ENCODE peak calls at places on chromosomes 6 and 20, in six cellular contexts. Y is HepG2, I is GM12891, P is stomach, U is upper lobe of left lung, W is spleen. Q is an unnamed sample.

GRCh38 chr6:68880050-68880449 is 245.0 kb downstream of the ADGRB3 start:
- DNase-seq in Y (no peak), I (no peak), P (no peak), W (no peak), U (no peak), Q (no peak)

GRCh38 chr6:301526-301925 is 9.2 kb downstream of the DUSP22 start:
- DNase-seq in I (no peak), P (no peak), U (no peak), W (no peak), Y (no peak), Q (no peak)

GRCh38 chr6:45105170-45105820 is 222.8 kb upstream of the RUNX2 start:
- DNase-seq in W (no peak), Y (no peak), P (no peak), I (no peak), U (no peak), Q (no peak)

GRCh38 chr6:157228421-157229218 is 94.7 kb downstream of the TMEM242 start:
- DNase-seq in I (no peak), P (no peak), U (peak), Y (no peak), W (peak), Q (no peak)

GRCh38 chr6:27720607-27721580 is 191.3 kb downstream of the OR2B2 start:
- DNase-seq in P (no peak), I (no peak), U (no peak), W (no peak), Y (peak), Q (no peak)

GRCh38 chr6:125986956-125987617 is 747 bp downstream of the TRMT11 start:
- DNase-seq in P (no peak), I (no peak), Y (peak), U (no peak), W (no peak), Q (no peak)

GRCh38 chr20:10352934-10353866 is 80.8 kb downstream of the MKKS start:
- DNase-seq in W (no peak), Y (peak), I (no peak), U (no peak), P (no peak), Q (no peak)

GRCh38 chr6:31836676-31837611 is 9.4 kb downstream of the HSPA1B start:
- DNase-seq in Y (no peak), P (no peak), U (no peak), I (no peak), W (no peak), Q (no peak)

GRCh38 chr20:15564981-15565380 is 1008.3 kb downstream of the KIF16B start:
- DNase-seq in P (no peak), I (no peak), W (no peak), Y (no peak), U (no peak), Q (no peak)

GRCh38 chr6:35713426-35713825 is 23.4 kb upstream of the ARMC12 start:
- DNase-seq in U (no peak), Y (no peak), P (no peak), I (no peak), W (peak), Q (no peak)

GRCh38 chr6:122079906-122080305 is 319.5 kb upstream of the HSF2 start:
- DNase-seq in Y (no peak), P (no peak), I (no peak), W (no peak), U (no peak), Q (no peak)

GRCh38 chr20:22080985-22081384 is 375.5 kb downstream of the PAX1 start:
- DNase-seq in I (no peak), P (no peak), W (no peak), U (no peak), Y (no peak), Q (no peak)

GRCh38 chr6:138441965-138442364 is 37.9 kb downstream of the HEBP2 start:
- DNase-seq in W (no peak), U (no peak), Y (no peak), I (no peak), P (no peak), Q (no peak)

GRCh38 chr6:74931567-74931966 is 274.3 kb downstream of the COL12A1 start:
- DNase-seq in I (no peak), U (no peak), W (no peak), Y (no peak), P (no peak), Q (no peak)

GRCh38 chr20:17682889-17683198 is 802 bp upstream of the RRBP1 start:
- DNase-seq in P (no peak), Y (no peak), U (no peak), I (no peak), W (no peak), Q (no peak)

GRCh38 chr6:14016432-14016831 is 91.7 kb downstream of the RNF182 start:
- DNase-seq in U (peak), W (no peak), I (no peak), P (no peak), Y (no peak), Q (no peak)

GRCh38 chr6:75196051-75196743 is 9.7 kb downstream of the COL12A1 start:
- DNase-seq in Y (no peak), W (no peak), P (no peak), U (no peak), I (no peak), Q (no peak)

GRCh38 chr6:41356838-41357237 is 21.4 kb downstream of the NCR2 start:
- DNase-seq in U (no peak), Y (no peak), I (no peak), W (no peak), P (no peak), Q (no peak)

GRCh38 chr6:43211960-43212359 is 17.3 kb downstream of the DNPH1 start:
- DNase-seq in Y (peak), U (no peak), I (no peak), W (no peak), P (no peak), Q (no peak)

GRCh38 chr6:106128981-106129761 is 43.0 kb downstream of the PRDM1 start:
- DNase-seq in W (no peak), P (no peak), I (no peak), U (no peak), Y (no peak), Q (no peak)

GRCh38 chr6:25980935-25981334 is 18.3 kb downstream of the TRIM38 start:
- DNase-seq in Y (no peak), P (no peak), I (no peak), U (no peak), W (no peak), Q (no peak)

GRCh38 chr6:25987845-25988244 is 25.2 kb downstream of the TRIM38 start:
- DNase-seq in U (no peak), P (no peak), Y (no peak), W (no peak), I (no peak), Q (no peak)

GRCh38 chr6:25981529-25982263 is 19.1 kb downstream of the TRIM38 start:
- DNase-seq in I (no peak), P (no peak), U (no peak), W (no peak), Y (no peak), Q (no peak)

DNA sequence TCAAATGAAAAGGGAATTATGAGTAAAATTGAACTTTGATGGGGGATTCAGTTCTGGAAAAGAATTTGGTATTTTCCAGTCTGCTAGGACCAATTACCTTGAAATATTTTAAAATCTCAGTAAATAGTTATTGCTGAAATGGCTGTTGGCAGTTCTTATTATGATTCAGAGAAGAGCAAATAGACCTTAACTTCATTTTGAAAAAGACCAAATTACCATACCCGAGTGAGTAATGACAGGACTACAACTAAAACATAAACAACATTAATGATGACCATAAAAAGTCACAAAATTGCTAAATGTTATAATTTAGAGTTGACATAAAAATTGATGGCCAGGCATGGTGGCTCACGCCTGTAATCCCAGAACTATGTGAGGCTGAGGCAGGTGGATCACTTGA is 21.7 kb downstream of the TRIM38 start:
- DNase-seq in I (no peak), P (no peak), W (no peak), Y (no peak), U (no peak), Q (no peak)
- TF ChIP-seq POLR2AphosphoS5 in I (no peak), P (no peak), W (no peak), Y (no peak), U (no peak), Q (no peak)

DNA sequence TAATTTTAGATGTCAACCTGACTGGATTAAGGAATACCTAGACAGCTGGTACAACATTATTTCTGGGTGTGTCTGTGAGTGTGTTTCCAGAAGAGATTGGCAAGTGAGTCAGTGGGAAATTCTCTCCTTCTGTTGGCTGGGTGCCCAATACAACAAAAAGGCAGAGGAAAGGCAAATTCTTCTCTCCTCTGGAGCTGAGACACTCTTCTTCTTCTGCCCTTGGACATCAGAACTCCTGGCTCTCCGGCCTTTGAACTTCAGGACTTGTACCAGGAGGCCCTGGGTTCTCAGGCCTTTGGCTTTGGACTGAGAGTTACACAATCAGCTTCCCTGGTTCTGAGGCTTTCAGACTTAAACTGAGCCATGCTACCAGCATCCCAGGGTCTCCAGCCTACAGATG is 7.8 kb upstream of the BTN3A1 start:
- DNase-seq in U (no peak), Y (peak), P (peak), W (no peak), I (no peak), Q (no peak)
- TF ChIP-seq POLR2AphosphoS5 in U (no peak), Y (no peak), P (no peak), W (no peak), I (no peak), Q (no peak)

GRCh38 chr20:56945057-56945456 is 316.0 kb downstream of the TFAP2C start:
- DNase-seq in I (no peak), W (no peak), P (no peak), Y (no peak), U (no peak), Q (no peak)

GRCh38 chr20:56941101-56941686 is 312.1 kb downstream of the TFAP2C start:
- DNase-seq in P (no peak), W (no peak), I (no peak), Y (no peak), U (no peak), Q (no peak)

GRCh38 chr20:56945901-56946300 is 316.8 kb downstream of the TFAP2C start:
- DNase-seq in I (no peak), Y (no peak), W (no peak), U (no peak), P (no peak), Q (no peak)

GRCh38 chr20:56944546-56944945 is 315.4 kb downstream of the TFAP2C start:
- DNase-seq in P (no peak), U (no peak), I (no peak), Y (no peak), W (no peak), Q (no peak)

GRCh38 chr20:56943946-56944345 is 314.8 kb downstream of the TFAP2C start:
- DNase-seq in Y (no peak), W (no peak), I (no peak), U (no peak), P (no peak), Q (no peak)
- TF ChIP-seq POLR2AphosphoS5 in Y (no peak), W (no peak), I (no peak), U (no peak), P (no peak), Q (no peak)

DNA sequence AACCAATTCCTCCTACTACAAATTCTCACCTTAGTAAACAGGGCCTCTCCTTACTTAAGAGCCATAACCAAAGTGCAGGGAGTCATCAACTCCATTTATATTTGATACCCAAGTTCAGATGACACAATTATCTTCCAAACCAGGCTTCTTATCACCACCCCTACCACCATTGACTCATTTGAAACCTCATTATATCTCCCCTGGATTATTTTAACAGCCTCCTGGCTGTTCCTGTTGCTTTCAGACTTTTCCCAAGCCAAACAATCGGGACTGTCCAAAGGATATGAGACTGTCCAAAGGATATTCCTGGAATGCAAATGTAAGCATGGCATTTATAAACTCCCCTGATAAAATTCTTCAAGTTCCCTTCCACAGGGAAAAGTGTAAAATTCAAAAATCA is 394.3 kb downstream of the MAFB start:
- DNase-seq in P (no peak), U (no peak), W (no peak), Y (no peak), I (no peak), Q (no peak)
- TF ChIP-seq POLR2AphosphoS5 in P (no peak), U (no peak), W (no peak), Y (no peak), I (no peak), Q (no peak)

Q was measured in prostate gland.